ENCODE peak calls at places on chromosomes 1 and 21, in six cellular contexts. D is glomerular endothelial cell; T is K562; O is heart left ventricle; Q is CD8-positive, alpha-beta T cell; A is Kasumi-1. G is an unnamed sample.

GRCh38 chr1:113363935-113364334 is 26.4 kb upstream of the MAGI3 start:
- DNase-seq in D (no peak), T (no peak), O (no peak), Q (no peak), A (no peak), G (no peak)

GRCh38 chr1:225460737-225461532 is 33.1 kb upstream of the LBR start:
- DNase-seq in D (no peak), T (no peak), O (no peak), Q (peak; percentile 46), A (no peak), G (peak; percentile 60)

GRCh38 chr1:235632538-235633219 is 16.9 kb downstream of the GNG4 start:
- DNase-seq in D (no peak), T (no peak), O (no peak), Q (no peak), A (peak; percentile 67), G (no peak)

GRCh38 chr1:147897030-147897756 is 5.4 kb upstream of the GJA8 start:
- DNase-seq in D (no peak), T (no peak), O (no peak), Q (no peak), A (no peak), G (no peak)

GRCh38 chr1:68324316-68324715 is 92.0 kb upstream of the WLS start:
- DNase-seq in D (no peak), T (no peak), O (no peak), Q (no peak), A (no peak), G (no peak)

GRCh38 chr1:31701137-31701736 is 2.6 kb downstream of the COL16A1 start:
- DNase-seq in D (no peak), T (peak; percentile 83), O (peak; percentile 93), Q (no peak), A (no peak), G (peak; percentile 89)

GRCh38 chr1:233867028-233867427 is 37.4 kb upstream of the SLC35F3 start:
- DNase-seq in D (no peak), T (no peak), O (no peak), Q (no peak), A (no peak), G (no peak)

GRCh38 chr21:35136586-35137254 is 87.6 kb upstream of the RUNX1 start:
- DNase-seq in D (no peak), T (peak; percentile 65), O (no peak), Q (no peak), A (no peak), G (no peak)

GRCh38 chr1:186930248-186930647 is 101.5 kb downstream of the PLA2G4A start:
- DNase-seq in D (no peak), T (no peak), O (no peak), Q (no peak), A (no peak), G (no peak)

GRCh38 chr21:42666023-42666747 is 12.8 kb downstream of the PDE9A start:
- DNase-seq in D (no peak), T (peak; percentile 95), O (no peak), Q (no peak), A (no peak), G (no peak)

GRCh38 chr1:228986093-228986904 is 251.0 kb downstream of the RHOU start:
- DNase-seq in D (no peak), T (no peak), O (peak; percentile 72), Q (no peak), A (peak; percentile 14), G (peak; percentile 76)

GRCh38 chr1:198496216-198497143 is 44.0 kb downstream of the ATP6V1G3 start:
- DNase-seq in D (no peak), T (no peak), O (no peak), Q (no peak), A (no peak), G (no peak)

GRCh38 chr21:46561448-46562095 is 43.3 kb downstream of the S100B start:
- DNase-seq in D (no peak), T (no peak), O (no peak), Q (no peak), A (no peak), G (no peak)